ENCODE peak calls at places on chromosomes 13 and 19, in four cellular contexts. One of them, this sample, is unnamed. For H3K9me3, the result is how much of the 10 kb centered on the place peaks cover.

GRCh38 chr19:16038196-16038695 is 38.0 kb upstream of the TPM4 start:
- DNase-seq in naive thymus-derived CD4-positive, alpha-beta T cell: no peak
- DNase-seq in IMR-90: no peak
- DNase-seq in CD4-positive, alpha-beta T cell: no peak
- DNase-seq in this sample: no peak

GRCh38 chr19:51501594-51502263 is at the start of gene SIGLEC12:
- DNase-seq in IMR-90: no peak
- DNase-seq in naive thymus-derived CD4-positive, alpha-beta T cell: peak
- DNase-seq in CD4-positive, alpha-beta T cell: no peak
- DNase-seq in this sample: no peak

GRCh38 chr19:49658139-49658517 is 7.5 kb downstream of the IRF3 start:
- DNase-seq in CD4-positive, alpha-beta T cell: no peak
- DNase-seq in naive thymus-derived CD4-positive, alpha-beta T cell: no peak
- DNase-seq in IMR-90: no peak
- DNase-seq in this sample: no peak

GRCh38 chr19:21491161-21491560 is 14.2 kb upstream of the ZNF429 start:
- DNase-seq in CD4-positive, alpha-beta T cell: no peak
- DNase-seq in naive thymus-derived CD4-positive, alpha-beta T cell: no peak
- DNase-seq in IMR-90: peak
- DNase-seq in this sample: no peak

GRCh38 chr13:27076411-27076810 is 95.2 kb downstream of the USP12 start:
- DNase-seq in naive thymus-derived CD4-positive, alpha-beta T cell: no peak
- DNase-seq in IMR-90: peak
- DNase-seq in CD4-positive, alpha-beta T cell: no peak
- DNase-seq in this sample: no peak

GRCh38 chr13:76016799-76017198 is 380.7 kb downstream of the LMO7 start:
- DNase-seq in CD4-positive, alpha-beta T cell: no peak
- DNase-seq in naive thymus-derived CD4-positive, alpha-beta T cell: no peak
- DNase-seq in IMR-90: peak
- DNase-seq in this sample: no peak

GRCh38 chr13:114062754-114063153 is 69.7 kb downstream of the RASA3 start:
- DNase-seq in IMR-90: no peak
- DNase-seq in CD4-positive, alpha-beta T cell: no peak
- DNase-seq in naive thymus-derived CD4-positive, alpha-beta T cell: no peak
- DNase-seq in this sample: no peak

GRCh38 chr19:31339405-31339804 is 9.8 kb downstream of the TSHZ3 start:
- DNase-seq in CD4-positive, alpha-beta T cell: no peak
- DNase-seq in naive thymus-derived CD4-positive, alpha-beta T cell: no peak
- DNase-seq in IMR-90: no peak
- DNase-seq in this sample: no peak

GRCh38 chr13:36131931-36132297 is 732 bp upstream of the DCLK1 start:
- DNase-seq in naive thymus-derived CD4-positive, alpha-beta T cell: no peak
- DNase-seq in CD4-positive, alpha-beta T cell: no peak
- DNase-seq in IMR-90: no peak
- DNase-seq in this sample: no peak

GRCh38 chr13:112687836-112688559 is 1.8 kb upstream of the ATP11A start:
- DNase-seq in CD4-positive, alpha-beta T cell: no peak
- DNase-seq in IMR-90: no peak
- DNase-seq in naive thymus-derived CD4-positive, alpha-beta T cell: no peak
- DNase-seq in this sample: no peak

GRCh38 chr19:10393137-10393536 is 10.2 kb downstream of the CDC37 start:
- DNase-seq in IMR-90: no peak
- DNase-seq in naive thymus-derived CD4-positive, alpha-beta T cell: no peak
- DNase-seq in CD4-positive, alpha-beta T cell: no peak
- DNase-seq in this sample: no peak

DNA sequence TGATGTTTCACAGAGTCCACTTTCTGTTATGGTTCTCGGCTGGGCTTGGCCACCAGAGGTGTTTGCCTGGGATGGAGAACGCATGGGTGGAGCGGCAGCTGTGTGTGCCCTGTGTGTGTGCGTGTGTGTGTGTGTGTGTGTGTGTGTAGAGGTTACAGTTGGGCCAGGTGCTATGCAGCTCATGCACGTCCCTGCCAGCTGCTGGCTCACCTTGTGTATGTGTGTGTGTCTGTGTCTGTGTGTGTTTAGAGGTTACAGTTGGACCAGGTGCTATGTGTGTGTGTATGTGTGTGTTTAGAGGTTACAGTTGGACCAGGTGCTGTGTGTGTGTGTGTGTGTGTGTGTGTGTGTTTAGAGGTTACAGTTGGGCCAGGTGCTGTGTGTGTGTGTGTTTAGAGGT is 33.0 kb upstream of the PEG3 start:
- DNase-seq in naive thymus-derived CD4-positive, alpha-beta T cell: no peak
- DNase-seq in IMR-90: no peak
- DNase-seq in CD4-positive, alpha-beta T cell: no peak
- DNase-seq in this sample: no peak
- H3K9me3 ChIP-seq in naive thymus-derived CD4-positive, alpha-beta T cell: half or more
- H3K9me3 ChIP-seq in IMR-90: under half
- H3K9me3 ChIP-seq in CD4-positive, alpha-beta T cell: under half
- H3K9me3 ChIP-seq in this sample: under half

DNA sequence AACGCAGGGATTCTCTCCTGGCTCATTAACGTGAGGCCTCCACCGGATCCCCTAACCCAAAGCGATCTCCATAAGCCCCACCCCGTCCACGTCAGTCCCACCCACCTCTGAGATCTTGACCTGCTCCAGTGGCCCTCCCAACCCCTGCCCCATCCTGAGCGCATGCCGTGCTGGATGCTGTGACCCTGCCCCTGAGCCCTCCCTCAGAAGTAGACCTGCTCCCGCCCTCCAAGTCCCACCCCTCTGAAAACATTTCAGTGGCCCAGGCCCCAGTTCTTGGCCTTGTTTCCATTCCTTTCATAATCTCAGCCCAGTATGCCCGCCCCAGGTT is 19.9 kb downstream of the LMTK3 start:
- DNase-seq in IMR-90: no peak
- DNase-seq in CD4-positive, alpha-beta T cell: no peak
- DNase-seq in naive thymus-derived CD4-positive, alpha-beta T cell: no peak
- DNase-seq in this sample: no peak
- H3K27ac ChIP-seq in IMR-90: no peak
- H3K27ac ChIP-seq in CD4-positive, alpha-beta T cell: no peak
- H3K27ac ChIP-seq in naive thymus-derived CD4-positive, alpha-beta T cell: no peak
- H3K27ac ChIP-seq in this sample: no peak

DNA sequence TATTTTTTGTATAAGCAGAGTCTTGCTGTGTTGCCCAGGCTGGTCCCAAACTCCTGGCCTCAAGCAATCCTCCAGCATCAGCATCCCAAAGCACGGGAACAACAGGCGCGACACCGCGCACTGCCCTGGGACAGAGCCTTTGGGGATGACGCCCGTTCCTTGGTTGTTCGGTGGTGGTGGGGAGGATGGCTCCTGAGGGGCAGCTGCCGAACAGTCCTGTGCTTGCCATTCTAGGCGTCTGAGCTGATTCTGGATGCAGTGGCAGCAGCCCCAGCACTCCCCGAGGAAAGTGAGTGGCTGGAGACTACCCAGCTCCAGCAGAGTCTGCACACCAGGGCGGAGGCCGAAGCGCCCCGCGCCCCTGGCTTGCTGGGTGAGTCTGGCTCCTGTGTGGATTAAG is 6.8 kb upstream of the ZNF135 start:
- DNase-seq in CD4-positive, alpha-beta T cell: no peak
- DNase-seq in IMR-90: no peak
- DNase-seq in naive thymus-derived CD4-positive, alpha-beta T cell: no peak
- DNase-seq in this sample: no peak
- H3K9me3 ChIP-seq in CD4-positive, alpha-beta T cell: half or more
- H3K9me3 ChIP-seq in IMR-90: half or more
- H3K9me3 ChIP-seq in naive thymus-derived CD4-positive, alpha-beta T cell: half or more
- H3K9me3 ChIP-seq in this sample: under half

GRCh38 chr13:63124863-63125262 is 1709.2 kb upstream of the PCDH20 start:
- DNase-seq in CD4-positive, alpha-beta T cell: no peak
- DNase-seq in IMR-90: peak
- DNase-seq in naive thymus-derived CD4-positive, alpha-beta T cell: no peak
- DNase-seq in this sample: no peak
- H3K27ac ChIP-seq in CD4-positive, alpha-beta T cell: no peak
- H3K27ac ChIP-seq in IMR-90: no peak
- H3K27ac ChIP-seq in naive thymus-derived CD4-positive, alpha-beta T cell: no peak
- H3K27ac ChIP-seq in this sample: no peak

DNA sequence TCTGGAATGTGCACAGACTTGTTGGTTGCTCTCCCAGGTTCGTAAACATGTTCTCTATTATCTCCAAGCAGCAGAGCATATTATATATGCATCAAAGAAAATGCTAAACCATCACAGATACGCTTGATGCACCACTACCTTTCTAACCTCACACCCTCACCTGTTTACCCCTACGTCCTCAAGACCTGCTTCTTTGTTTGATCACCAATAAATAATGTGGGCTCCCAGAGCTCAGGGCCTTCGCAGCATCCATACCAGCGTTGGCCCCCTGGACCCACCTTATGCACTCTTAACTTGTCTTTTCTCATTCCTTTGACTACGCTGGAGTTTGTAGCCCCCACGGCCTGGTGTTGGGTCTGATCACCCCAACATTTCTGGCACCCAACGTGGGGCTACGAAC is 10.0 kb upstream of the ZNF443 start:
- DNase-seq in IMR-90: no peak
- DNase-seq in CD4-positive, alpha-beta T cell: no peak
- DNase-seq in naive thymus-derived CD4-positive, alpha-beta T cell: no peak
- DNase-seq in this sample: no peak
- H3K9me3 ChIP-seq in IMR-90: under half
- H3K9me3 ChIP-seq in CD4-positive, alpha-beta T cell: under half
- H3K9me3 ChIP-seq in naive thymus-derived CD4-positive, alpha-beta T cell: under half
- H3K9me3 ChIP-seq in this sample: under half

GRCh38 chr13:31014461-31014860 is 82.0 kb downstream of the TEX26 start:
- DNase-seq in IMR-90: no peak
- DNase-seq in naive thymus-derived CD4-positive, alpha-beta T cell: no peak
- DNase-seq in CD4-positive, alpha-beta T cell: no peak
- DNase-seq in this sample: no peak
- H3K27ac ChIP-seq in IMR-90: no peak
- H3K27ac ChIP-seq in naive thymus-derived CD4-positive, alpha-beta T cell: no peak
- H3K27ac ChIP-seq in CD4-positive, alpha-beta T cell: no peak
- H3K27ac ChIP-seq in this sample: no peak

This sample was measured in SJSA1.